ENCODE peak calls at places on chromosomes 3 and 15, in four cellular contexts. One of them, this sample, is unnamed. For H3K27me3, the result is how much of the 10 kb centered on the place peaks cover.

GRCh38 chr3:136042608-136043221 is 77.2 kb downstream of the PPP2R3A start:
- DNase-seq in H9: no peak
- DNase-seq in neuronal stem cell: peak
- DNase-seq in H1: no peak
- DNase-seq in this sample: peak

GRCh38 chr15:70955151-70955550 is 62.5 kb downstream of the LRRC49 start:
- DNase-seq in H1: no peak
- DNase-seq in H9: no peak
- DNase-seq in neuronal stem cell: no peak
- DNase-seq in this sample: no peak

GRCh38 chr3:27643355-27643754 is 78.8 kb downstream of the EOMES start:
- DNase-seq in H1: no peak
- DNase-seq in H9: no peak
- DNase-seq in neuronal stem cell: no peak
- DNase-seq in this sample: no peak

GRCh38 chr15:66823601-66824000 is 121.6 kb downstream of the SMAD6 start:
- DNase-seq in H9: no peak
- DNase-seq in neuronal stem cell: no peak
- DNase-seq in H1: no peak
- DNase-seq in this sample: no peak

GRCh38 chr3:20340324-20340928 is 154.4 kb upstream of the SGO1 start:
- DNase-seq in H9: peak
- DNase-seq in H1: peak
- DNase-seq in neuronal stem cell: peak
- DNase-seq in this sample: peak

GRCh38 chr3:194046995-194047681 is 88.8 kb upstream of the HES1 start:
- DNase-seq in neuronal stem cell: no peak
- DNase-seq in H1: no peak
- DNase-seq in H9: no peak
- DNase-seq in this sample: no peak

GRCh38 chr3:186209810-186210752 is 101.2 kb upstream of the ETV5 start:
- DNase-seq in neuronal stem cell: peak
- DNase-seq in H9: peak
- DNase-seq in H1: no peak
- DNase-seq in this sample: peak

GRCh38 chr3:100753846-100754245 is 44.6 kb downstream of the TFG start:
- DNase-seq in H1: no peak
- DNase-seq in H9: no peak
- DNase-seq in neuronal stem cell: no peak
- DNase-seq in this sample: no peak

GRCh38 chr15:66703540-66703941 is 1.5 kb downstream of the SMAD6 start:
- DNase-seq in H9: no peak
- DNase-seq in H1: no peak
- DNase-seq in neuronal stem cell: no peak
- DNase-seq in this sample: no peak

GRCh38 chr15:31271706-31272557 is 54.7 kb upstream of the KLF13 start:
- DNase-seq in H1: no peak
- DNase-seq in neuronal stem cell: no peak
- DNase-seq in H9: peak
- DNase-seq in this sample: no peak

GRCh38 chr15:33034588-33034987 is 159.9 kb downstream of the FMN1 start:
- DNase-seq in H1: no peak
- DNase-seq in H9: no peak
- DNase-seq in neuronal stem cell: no peak
- DNase-seq in this sample: no peak

GRCh38 chr15:93706476-93706875 is 524.9 kb upstream of the MCTP2 start:
- DNase-seq in H1: no peak
- DNase-seq in H9: no peak
- DNase-seq in neuronal stem cell: no peak
- DNase-seq in this sample: no peak

GRCh38 chr15:63872759-63873510 is 39.2 kb upstream of the HERC1 start:
- DNase-seq in neuronal stem cell: no peak
- DNase-seq in H9: no peak
- DNase-seq in H1: no peak
- DNase-seq in this sample: peak

GRCh38 chr3:176147251-176147650 is 1050.0 kb downstream of the TBL1XR1 start:
- DNase-seq in neuronal stem cell: no peak
- DNase-seq in H1: no peak
- DNase-seq in H9: no peak
- DNase-seq in this sample: no peak

GRCh38 chr3:135851201-135852061 is 114.1 kb upstream of the PPP2R3A start:
- DNase-seq in neuronal stem cell: no peak
- DNase-seq in H1: no peak
- DNase-seq in H9: no peak
- DNase-seq in this sample: no peak

GRCh38 chr3:101204246-101204645 is 116.1 kb downstream of the IMPG2 start:
- DNase-seq in neuronal stem cell: no peak
- DNase-seq in H1: no peak
- DNase-seq in H9: no peak
- DNase-seq in this sample: no peak

GRCh38 chr15:41483519-41483918 is 10.2 kb upstream of the ITPKA start:
- DNase-seq in H1: no peak
- DNase-seq in H9: no peak
- DNase-seq in neuronal stem cell: no peak
- DNase-seq in this sample: no peak

GRCh38 chr3:187014417-187014864 is 84.1 kb downstream of the ST6GAL1 start:
- DNase-seq in H9: no peak
- DNase-seq in H1: no peak
- DNase-seq in neuronal stem cell: no peak
- DNase-seq in this sample: no peak

GRCh38 chr15:25735550-25736384 is 127.4 kb downstream of the ATP10A start:
- DNase-seq in H9: no peak
- DNase-seq in H1: no peak
- DNase-seq in neuronal stem cell: no peak
- DNase-seq in this sample: no peak

GRCh38 chr3:41682996-41683395 is 278.9 kb downstream of the ULK4 start:
- DNase-seq in H9: no peak
- DNase-seq in H1: no peak
- DNase-seq in neuronal stem cell: no peak
- DNase-seq in this sample: no peak

GRCh38 chr3:14823910-14824629 is 5.3 kb downstream of the FGD5 start:
- DNase-seq in H1: no peak
- DNase-seq in H9: no peak
- DNase-seq in neuronal stem cell: no peak
- DNase-seq in this sample: no peak

GRCh38 chr3:197752107-197752506 is 2.4 kb downstream of the FYTTD1 start:
- DNase-seq in H1: no peak
- DNase-seq in neuronal stem cell: no peak
- DNase-seq in H9: no peak
- DNase-seq in this sample: no peak

GRCh38 chr15:25694238-25694584 is 168.9 kb downstream of the ATP10A start:
- DNase-seq in neuronal stem cell: no peak
- DNase-seq in H9: no peak
- DNase-seq in H1: no peak
- DNase-seq in this sample: no peak

GRCh38 chr3:152365766-152366593 is 97.3 kb downstream of the MBNL1 start:
- DNase-seq in H9: no peak
- DNase-seq in H1: no peak
- DNase-seq in neuronal stem cell: no peak
- DNase-seq in this sample: no peak

GRCh38 chr3:178419078-178419477 is 117.2 kb upstream of the KCNMB2 start:
- DNase-seq in H1: no peak
- DNase-seq in neuronal stem cell: no peak
- DNase-seq in H9: no peak
- DNase-seq in this sample: no peak

GRCh38 chr15:60091150-60091549 is 87.0 kb downstream of the FOXB1 start:
- DNase-seq in H1: no peak
- DNase-seq in neuronal stem cell: no peak
- DNase-seq in H9: no peak
- DNase-seq in this sample: no peak

GRCh38 chr3:122902326-122902725 is 107.5 kb downstream of the SLC49A4 start:
- DNase-seq in H1: no peak
- DNase-seq in H9: no peak
- DNase-seq in neuronal stem cell: no peak
- DNase-seq in this sample: no peak

GRCh38 chr3:122893754-122894668 is 99.1 kb downstream of the SLC49A4 start:
- DNase-seq in H1: no peak
- DNase-seq in H9: peak
- DNase-seq in neuronal stem cell: no peak
- DNase-seq in this sample: peak

GRCh38 chr3:122903171-122903570 is 108.3 kb downstream of the SLC49A4 start:
- DNase-seq in H9: peak
- DNase-seq in H1: no peak
- DNase-seq in neuronal stem cell: no peak
- DNase-seq in this sample: peak

GRCh38 chr3:122893282-122893681 is 98.4 kb downstream of the SLC49A4 start:
- DNase-seq in H9: no peak
- DNase-seq in neuronal stem cell: no peak
- DNase-seq in H1: no peak
- DNase-seq in this sample: peak

DNA sequence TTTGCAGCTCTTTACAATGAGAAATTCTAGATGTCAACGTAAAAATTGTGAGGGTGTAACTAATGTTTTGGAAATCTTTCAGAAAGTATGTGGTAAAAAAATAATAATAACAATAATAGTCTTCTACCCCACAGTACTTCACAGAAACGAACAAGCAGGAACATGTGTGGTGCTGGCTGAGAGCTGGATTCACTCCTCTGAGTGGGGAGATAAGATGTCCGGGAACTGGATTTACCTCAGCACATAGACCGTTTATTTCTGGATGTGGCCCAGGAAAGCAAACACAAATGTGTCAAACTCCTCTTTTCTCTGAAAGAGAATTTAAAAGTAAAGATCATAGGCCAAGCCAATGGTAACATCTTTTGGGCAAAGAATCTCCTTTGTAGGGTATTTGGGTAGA is 103.4 kb downstream of the SLC49A4 start:
- DNase-seq in neuronal stem cell: no peak
- DNase-seq in H1: no peak
- DNase-seq in H9: no peak
- DNase-seq in this sample: no peak
- H3K27me3 ChIP-seq in neuronal stem cell: under half
- H3K27me3 ChIP-seq in H1: under half
- H3K27me3 ChIP-seq in H9: under half
- H3K27me3 ChIP-seq in this sample: under half

GRCh38 chr3:48685293-48685602 is 467 bp downstream of the NCKIPSD start:
- DNase-seq in H1: no peak
- DNase-seq in neuronal stem cell: no peak
- DNase-seq in H9: no peak
- DNase-seq in this sample: no peak

GRCh38 chr3:48684480-48685143 is 1.1 kb downstream of the NCKIPSD start:
- DNase-seq in H9: no peak
- DNase-seq in H1: no peak
- DNase-seq in neuronal stem cell: no peak
- DNase-seq in this sample: no peak

GRCh38 chr3:48686538-48687219 is 964 bp upstream of the NCKIPSD start:
- DNase-seq in H1: no peak
- DNase-seq in neuronal stem cell: no peak
- DNase-seq in H9: no peak
- DNase-seq in this sample: no peak

GRCh38 chr3:48687220-48687678 is 1.5 kb upstream of the NCKIPSD start:
- DNase-seq in H9: no peak
- DNase-seq in H1: no peak
- DNase-seq in neuronal stem cell: no peak
- DNase-seq in this sample: no peak

DNA sequence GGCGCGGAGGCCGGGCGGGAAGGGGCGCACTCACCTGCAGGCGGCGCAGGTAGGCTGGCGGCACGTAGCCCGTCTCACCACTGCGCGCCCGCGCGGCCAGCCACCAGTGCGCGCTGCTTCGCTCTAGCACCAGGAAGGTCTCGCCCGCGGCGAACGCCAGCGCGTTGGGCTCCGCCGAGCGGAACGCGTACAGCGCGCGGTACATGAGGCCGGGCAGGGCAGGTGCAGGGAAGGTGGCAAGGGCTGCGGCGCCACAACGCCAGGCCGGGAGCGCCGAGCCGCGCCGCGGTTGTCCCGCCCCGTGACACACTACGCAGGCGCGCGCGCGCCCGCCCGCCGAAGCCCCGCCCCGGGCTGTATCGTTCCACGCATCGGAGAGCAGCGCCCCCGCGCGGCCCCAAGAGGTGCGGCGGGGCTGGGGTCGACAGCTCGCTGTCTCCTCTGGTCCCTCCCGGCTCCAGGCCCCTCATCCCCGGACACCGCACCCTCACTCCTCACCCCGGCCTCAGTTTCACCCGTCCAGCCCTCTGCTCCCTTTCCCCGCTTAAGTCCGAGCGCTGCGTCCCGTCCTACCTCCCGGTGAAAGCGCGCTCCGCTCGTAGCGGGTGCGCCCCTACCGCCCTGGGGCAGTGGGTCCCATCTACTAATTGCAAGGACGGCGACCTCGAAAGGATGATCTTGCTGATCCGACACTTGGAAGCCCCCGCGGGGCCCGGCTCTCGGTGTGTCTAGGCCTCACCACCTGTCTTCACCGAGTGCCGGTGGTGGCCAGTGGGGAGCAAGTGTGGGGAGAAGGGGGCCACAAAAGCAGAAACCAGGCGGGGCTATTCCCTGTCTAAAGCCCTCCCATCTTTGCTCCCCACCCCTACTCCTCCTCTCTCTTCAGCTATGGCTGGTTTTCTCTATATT is at the start of gene NCKIPSD:
- DNase-seq in neuronal stem cell: peak
- DNase-seq in H1: no peak
- DNase-seq in H9: peak
- DNase-seq in this sample: peak
- H2BK15ac ChIP-seq in neuronal stem cell: peak
- H2BK15ac ChIP-seq in H1: peak
- H2BK15ac ChIP-seq in H9: no peak
- H2BK15ac ChIP-seq in this sample: no peak

GRCh38 chr15:88448991-88449461 is 18.2 kb downstream of the MRPL46 start:
- DNase-seq in neuronal stem cell: no peak
- DNase-seq in H9: no peak
- DNase-seq in H1: no peak
- DNase-seq in this sample: no peak
- H3K27me3 ChIP-seq in neuronal stem cell: under half
- H3K27me3 ChIP-seq in H9: under half
- H3K27me3 ChIP-seq in H1: under half
- H3K27me3 ChIP-seq in this sample: under half

DNA sequence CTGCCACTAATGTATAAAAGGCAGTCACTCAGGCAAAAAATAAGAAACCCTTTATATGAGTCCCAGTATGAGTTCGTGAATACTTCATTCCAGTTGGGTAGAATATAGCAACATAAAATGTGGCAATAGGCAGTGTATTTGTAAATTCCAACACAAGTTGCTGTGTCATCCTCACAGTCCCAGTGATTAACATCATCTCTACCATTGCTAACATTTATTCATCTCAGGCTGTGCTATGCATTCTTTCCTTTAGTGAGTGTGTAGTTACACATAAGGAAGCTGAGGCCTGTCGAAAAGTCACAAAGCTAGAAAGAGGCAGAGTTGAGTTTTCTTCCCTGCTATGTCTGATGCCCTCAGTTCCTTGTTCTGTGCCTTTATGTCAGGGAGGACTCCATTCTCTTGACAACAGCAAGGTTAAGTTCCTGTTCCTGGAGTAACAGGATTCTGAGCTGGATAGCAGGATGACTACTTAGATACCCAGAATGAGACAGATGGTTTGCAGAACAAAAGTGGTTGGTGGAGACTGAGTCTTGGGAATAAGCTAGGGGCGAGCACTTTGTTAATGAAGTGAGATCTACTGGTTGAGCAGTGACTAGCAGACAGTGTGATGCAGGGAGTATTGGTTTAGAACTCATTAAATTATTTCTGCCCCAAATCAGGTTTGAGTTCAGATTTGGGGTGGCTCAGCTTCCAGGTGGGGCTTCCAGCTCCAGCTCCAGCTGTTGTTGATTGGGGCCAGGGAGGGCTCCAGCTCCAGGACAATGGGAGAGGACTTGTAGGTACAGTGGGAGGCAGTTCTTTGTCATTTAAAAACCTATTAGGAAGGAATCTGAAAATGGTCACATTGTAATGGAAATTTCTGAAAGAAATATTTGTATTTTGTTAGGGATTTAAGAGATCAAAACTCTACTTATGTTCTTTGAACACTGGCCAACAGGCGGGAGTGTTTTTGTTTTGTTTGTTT is 96.7 kb downstream of the FNDC3B start:
- DNase-seq in neuronal stem cell: no peak
- DNase-seq in H9: peak
- DNase-seq in H1: no peak
- DNase-seq in this sample: peak
- H2BK15ac ChIP-seq in neuronal stem cell: no peak
- H2BK15ac ChIP-seq in H9: no peak
- H2BK15ac ChIP-seq in H1: no peak
- H2BK15ac ChIP-seq in this sample: peak